ENCODE peak calls at places on chromosomes 2 and 18, in four cellular contexts. P, M, A and O are unnamed samples. For H3K9me3, the result is how much of the 10 kb centered on the place peaks cover.

GRCh38 chr18:45456076-45457066 is 158.9 kb upstream of the SLC14A2 start:
- DNase-seq in A (no peak), P (no peak), M (no peak), O (peak)

GRCh38 chr18:23972416-23972815 is 42.1 kb upstream of the TTC39C start:
- DNase-seq in P (no peak), M (no peak), A (peak), O (no peak)

GRCh38 chr18:11488175-11488574 is 121.2 kb upstream of the SLC35G4 start:
- DNase-seq in P (no peak), M (no peak), A (no peak), O (peak)

GRCh38 chr2:102284611-102285010 is 26.8 kb upstream of the IL1RL1 start:
- DNase-seq in P (no peak), M (no peak), A (no peak), O (no peak)

GRCh38 chr18:59238385-59238784 is 18.4 kb downstream of the GRP start:
- DNase-seq in P (no peak), M (no peak), A (no peak), O (peak)

GRCh38 chr2:96325038-96325883 is at the start of gene ITPRIPL1:
- DNase-seq in P (no peak), A (no peak), M (no peak), O (peak)

GRCh38 chr18:23453657-23454011 is 547 bp downstream of the RIOK3 start:
- DNase-seq in A (no peak), P (peak), M (no peak), O (peak)

GRCh38 chr2:176854878-176855277 is 357.7 kb upstream of the HNRNPA3 start:
- DNase-seq in P (no peak), M (no peak), A (no peak), O (no peak)

GRCh38 chr2:171347158-171347557 is 86.6 kb downstream of the METTL8 start:
- DNase-seq in A (no peak), P (no peak), M (no peak), O (peak)

GRCh38 chr2:173193925-173194324 is 118.3 kb downstream of the MAP3K20 start:
- DNase-seq in A (no peak), P (no peak), M (no peak), O (peak)

GRCh38 chr2:10973766-10974165 is 62.0 kb downstream of the KCNF1 start:
- DNase-seq in P (no peak), A (no peak), M (no peak), O (no peak)

GRCh38 chr18:57837917-57838548 is 34.9 kb upstream of the ATP8B1 start:
- DNase-seq in M (no peak), P (no peak), A (peak), O (no peak)

GRCh38 chr2:10901160-10901559 is 10.6 kb upstream of the KCNF1 start:
- DNase-seq in A (no peak), M (peak), P (no peak), O (peak)

GRCh38 chr2:37881397-37881796 is 43.7 kb upstream of the RMDN2 start:
- DNase-seq in P (no peak), A (no peak), M (no peak), O (no peak)

GRCh38 chr2:200335657-200336056 is 29.2 kb downstream of the SPATS2L start:
- DNase-seq in M (peak), P (no peak), A (no peak), O (no peak)

GRCh38 chr18:57943723-57944122 is 100.3 kb upstream of the NEDD4L start:
- DNase-seq in A (no peak), M (no peak), P (no peak), O (peak)

GRCh38 chr2:183614797-183615429 is 490.7 kb downstream of the NUP35 start:
- DNase-seq in A (no peak), P (no peak), M (no peak), O (no peak)

GRCh38 chr2:218798767-218799504 is 17.0 kb downstream of the CYP27A1 start:
- DNase-seq in A (no peak), M (no peak), P (no peak), O (no peak)

GRCh38 chr2:103355287-103355686 is 593.5 kb downstream of the TMEM182 start:
- DNase-seq in A (no peak), P (no peak), M (no peak), O (no peak)

GRCh38 chr2:28981620-28982371 is 698 bp downstream of the TOGARAM2 start:
- DNase-seq in P (no peak), M (no peak), A (no peak), O (peak)

GRCh38 chr18:11407900-11408299 is 201.5 kb upstream of the SLC35G4 start:
- DNase-seq in A (no peak), M (no peak), P (no peak), O (peak)

DNA sequence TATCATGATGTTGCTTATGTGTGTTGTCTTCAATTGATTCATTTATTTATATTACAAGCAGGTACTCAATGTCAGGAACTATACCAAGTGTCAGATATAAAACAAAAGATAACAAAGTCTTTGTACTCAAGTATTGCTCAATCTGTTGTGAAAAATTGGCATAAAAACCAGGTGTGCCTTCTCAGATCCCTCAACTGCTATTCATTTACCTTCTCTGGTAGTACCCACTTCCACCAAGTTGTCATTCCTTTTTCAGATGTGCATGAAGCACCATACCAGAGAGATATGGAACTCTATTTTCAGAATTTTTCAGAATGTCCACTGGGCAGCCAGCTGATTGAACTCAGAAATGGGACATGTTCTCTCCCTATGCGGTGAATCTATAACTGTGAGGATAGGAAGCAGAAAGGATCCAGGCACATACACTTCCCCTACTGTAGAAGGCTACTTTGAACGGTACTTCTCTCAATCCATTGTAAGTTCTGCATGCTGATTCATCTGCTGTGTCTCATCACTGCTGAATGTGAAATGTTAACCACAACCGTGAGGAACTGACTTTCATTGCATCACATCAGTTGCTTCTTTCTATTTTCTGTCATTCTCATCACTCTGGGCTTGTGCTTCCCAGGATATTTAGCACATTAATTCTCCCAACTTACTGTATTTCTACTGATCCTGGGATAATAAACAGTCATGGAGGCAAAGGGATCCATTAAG is 1621.3 kb downstream of the SUCLG1 start:
- DNase-seq in M (no peak), A (no peak), P (no peak), O (peak)
- H3K27ac ChIP-seq in M (no peak), A (no peak), P (no peak), O (no peak)

DNA sequence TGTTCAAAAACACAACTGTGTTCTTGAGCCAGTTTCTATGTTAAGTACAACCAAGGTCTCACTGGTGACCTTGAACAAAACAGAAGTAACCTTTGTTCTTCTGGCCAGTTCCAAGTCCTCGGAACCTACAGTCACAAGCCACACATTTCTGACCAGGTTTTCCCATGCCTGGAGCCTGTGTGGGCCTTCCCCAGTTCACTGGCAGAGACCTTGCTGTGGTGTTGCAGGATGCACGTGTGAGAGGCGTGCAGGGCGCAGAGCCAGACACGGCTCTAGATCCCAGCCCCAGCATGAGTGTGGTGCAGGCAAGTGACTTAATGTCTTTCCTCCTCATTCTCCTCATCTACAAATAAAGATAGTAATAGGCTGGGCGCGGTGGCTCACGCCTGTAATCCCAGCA is 25.5 kb upstream of the EDAR start:
- DNase-seq in P (no peak), A (no peak), M (no peak), O (no peak)
- H3K9me3 ChIP-seq in P (under half), A (under half), M (under half), O (under half)

GRCh38 chr2:43279317-43279840 is 53.0 kb upstream of the ZFP36L2 start:
- DNase-seq in A (no peak), P (no peak), M (no peak), O (no peak)

GRCh38 chr2:43276517-43276931 is 50.1 kb upstream of the ZFP36L2 start:
- DNase-seq in A (no peak), P (no peak), M (peak), O (no peak)

GRCh38 chr2:43278683-43279220 is 52.3 kb upstream of the ZFP36L2 start:
- DNase-seq in M (no peak), A (no peak), P (no peak), O (no peak)

GRCh38 chr2:43274721-43275120 is 48.3 kb upstream of the ZFP36L2 start:
- DNase-seq in P (no peak), A (no peak), M (no peak), O (no peak)

GRCh38 chr2:43276962-43277383 is 50.6 kb upstream of the ZFP36L2 start:
- DNase-seq in M (peak), A (no peak), P (no peak), O (no peak)
- H3K27ac ChIP-seq in M (peak), A (no peak), P (no peak), O (no peak)

GRCh38 chr2:52659536-52659935 is 1108.1 kb upstream of the CHAC2 start:
- DNase-seq in M (no peak), P (no peak), A (no peak), O (peak)
- H3K9me3 ChIP-seq in M (under half), P (under half), A (under half), O (under half)

DNA sequence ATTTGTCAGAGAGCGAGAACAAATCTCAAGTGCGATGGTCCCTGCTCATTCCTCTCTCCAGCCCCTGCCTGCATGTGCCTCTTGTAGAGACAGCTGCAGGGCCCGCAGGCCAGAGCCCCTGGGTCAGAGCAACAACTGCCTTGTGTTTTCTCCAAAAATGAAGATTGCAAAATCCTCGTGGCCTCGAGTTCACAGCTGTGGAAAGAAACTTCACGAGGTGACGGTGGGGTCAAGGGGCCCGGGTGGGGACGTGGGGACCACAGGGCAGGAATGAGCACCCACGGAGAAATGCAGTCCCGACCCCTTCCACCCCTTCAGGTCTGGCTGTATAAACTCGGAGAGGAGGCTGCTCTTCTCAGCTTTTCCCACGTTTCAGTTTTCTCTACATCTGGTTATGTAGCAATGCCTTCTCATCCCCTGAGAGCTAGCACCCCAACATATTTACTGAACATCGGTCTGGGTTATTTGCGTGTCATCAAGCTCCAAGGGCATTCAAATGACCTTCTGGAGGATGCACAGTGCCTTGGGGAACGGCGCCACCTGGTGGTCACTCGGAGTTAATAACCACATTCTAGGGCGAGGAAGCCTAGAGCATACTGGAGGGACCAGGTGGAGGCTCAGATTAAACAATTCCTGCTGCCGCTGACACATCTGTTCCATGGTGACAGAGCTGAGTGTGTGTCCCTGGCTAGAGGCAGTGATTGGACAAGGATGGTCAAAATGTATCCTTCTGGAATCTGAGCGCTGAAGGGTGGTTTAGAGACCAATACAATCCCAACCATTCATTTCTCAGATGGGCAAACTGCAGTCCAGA is 91.4 kb upstream of the CYRIA start:
- DNase-seq in M (peak), A (peak), P (peak), O (peak)
- H3K27ac ChIP-seq in M (no peak), A (no peak), P (no peak), O (no peak)

DNA sequence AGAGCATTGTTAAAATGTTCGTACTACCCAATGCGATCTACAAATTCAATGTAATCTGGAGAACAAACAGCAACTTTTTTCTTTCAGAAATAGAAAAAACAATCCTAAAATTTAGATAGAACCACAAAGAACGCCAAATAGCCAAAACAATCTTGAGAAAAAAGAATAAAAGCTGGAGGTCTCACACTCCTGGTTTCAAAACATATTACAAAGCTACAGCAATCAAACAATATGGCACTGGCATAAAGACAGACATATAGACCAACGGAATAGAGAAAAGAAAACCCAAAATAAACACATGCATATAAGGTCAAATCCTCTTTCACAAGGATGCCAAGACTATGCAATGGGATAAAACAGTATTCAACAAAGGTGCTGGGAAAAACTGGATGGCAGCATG is 74.5 kb downstream of the MAP4K3 start:
- DNase-seq in M (no peak), A (no peak), P (no peak), O (no peak)
- H3K9me3 ChIP-seq in M (under half), A (under half), P (under half), O (under half)

DNA sequence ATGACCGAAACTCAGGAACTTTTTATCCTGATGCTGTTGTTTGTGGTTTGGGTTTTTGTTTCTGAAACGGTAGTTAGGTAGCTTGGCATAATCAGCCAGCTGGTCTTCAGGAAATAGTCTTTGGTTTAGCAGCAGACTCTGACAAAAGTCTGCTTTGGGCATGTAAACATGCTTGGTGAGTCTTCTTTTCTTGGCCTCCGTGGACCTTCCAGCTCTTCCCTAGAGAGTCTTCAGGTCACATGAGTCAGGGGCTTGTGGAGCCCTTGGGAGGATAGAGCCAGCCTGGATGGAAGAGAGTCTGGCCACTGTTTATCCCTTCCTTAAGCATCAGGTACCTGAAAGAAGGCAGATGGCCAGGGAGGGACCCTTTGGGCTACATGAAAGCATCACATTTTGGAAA is 154.5 kb downstream of the MGAT5 start:
- DNase-seq in P (no peak), A (no peak), M (no peak), O (peak)
- H3K27ac ChIP-seq in P (no peak), A (no peak), M (no peak), O (peak)

GRCh38 chr2:110182449-110182848 is 22.4 kb downstream of the NPHP1 start:
- DNase-seq in P (no peak), A (no peak), M (no peak), O (no peak)
- H3K9me3 ChIP-seq in P (under half), A (under half), M (under half), O (under half)

DNA sequence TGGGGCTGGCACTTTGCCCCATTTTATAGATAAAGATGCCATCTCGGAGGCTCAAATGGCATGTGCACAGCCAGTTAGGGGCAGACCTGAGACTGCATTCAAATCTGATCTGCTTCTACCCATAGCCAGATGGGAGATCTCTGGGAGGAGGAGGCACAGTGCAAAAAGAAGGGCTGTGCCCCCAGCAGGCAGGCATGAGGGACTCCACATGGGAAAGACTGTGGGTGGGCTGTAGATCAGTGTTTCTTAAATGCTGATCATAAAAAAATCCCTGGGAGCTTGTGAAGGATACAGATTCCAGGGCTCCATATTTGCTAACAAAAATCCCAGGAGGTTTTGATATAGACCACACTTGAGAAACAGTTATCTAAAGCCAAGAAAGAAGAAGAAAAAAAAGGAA is 15.2 kb downstream of the PAX8 start:
- DNase-seq in M (no peak), A (no peak), P (no peak), O (no peak)
- H3K27ac ChIP-seq in M (no peak), A (no peak), P (no peak), O (no peak)

DNA sequence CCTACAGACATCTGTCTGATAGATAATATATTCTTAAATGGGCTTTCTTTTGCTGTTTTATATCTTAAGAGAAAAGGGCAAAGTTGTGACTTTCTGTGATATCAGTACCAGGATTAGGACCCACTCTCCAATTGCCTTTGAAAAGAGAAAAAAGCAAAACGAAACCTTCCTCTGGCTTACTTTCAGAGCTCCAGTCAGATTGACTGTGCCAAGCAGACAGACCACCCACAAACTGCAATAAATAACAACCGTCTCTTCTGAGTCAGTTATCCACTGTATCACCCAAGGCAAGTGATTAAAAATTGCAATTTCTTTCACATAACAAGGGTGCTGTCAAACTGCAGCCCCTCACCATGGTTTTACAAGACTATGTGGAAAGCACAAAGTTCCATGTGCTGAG is 230.5 kb upstream of the SETBP1 start:
- DNase-seq in A (no peak), M (no peak), P (no peak), O (no peak)
- H3K9me3 ChIP-seq in A (under half), M (under half), P (under half), O (under half)